ENCODE peak calls at places on chromosomes 4 and X, in ten cellular contexts. L, S, I, E, Z, A, P, Y, D and G are unnamed samples.

GRCh38 chr4:28287837-28288236 is 1427.2 kb downstream of the STIM2 start:
- DNase-seq in S (no peak), Z (peak), A (no peak), E (peak), I (peak), L (no peak), P (no peak), D (peak), Y (no peak), G (peak)

GRCh38 chr4:151865327-151865726 is 104.5 kb upstream of the GATB start:
- DNase-seq in D (no peak), I (no peak), S (no peak), P (no peak), E (no peak), L (peak), Y (no peak), A (peak), Z (no peak), G (peak)

GRCh38 chr4:108360857-108361820 is 192.4 kb upstream of the LEF1 start:
- DNase-seq in P (no peak), I (peak), Y (no peak), A (no peak), E (peak), Z (peak), L (no peak), D (peak), S (peak), G (no peak)

GRCh38 chr4:76212851-76213414 is 691 bp downstream of the SCARB2 start:
- DNase-seq in S (no peak), P (no peak), Z (peak), D (peak), L (no peak), E (peak), I (peak), A (no peak), Y (no peak), G (no peak)

GRCh38 chrX:4572652-4573051 is 859.2 kb upstream of the PRKX start:
- DNase-seq in Y (no peak), S (no peak), Z (no peak), A (no peak), D (no peak), P (no peak), L (no peak), E (no peak), I (no peak), G (no peak)

GRCh38 chr4:104641427-104641826 is 146.7 kb upstream of the CXXC4 start:
- DNase-seq in E (no peak), P (no peak), Z (no peak), I (no peak), Y (no peak), D (no peak), L (no peak), S (peak), A (no peak), G (no peak)

GRCh38 chrX:152989292-152989658 is 4.6 kb downstream of the PNMA5 start:
- DNase-seq in P (no peak), A (no peak), I (peak), D (peak), Z (peak), Y (peak), S (no peak), L (no peak), E (no peak), G (no peak)

GRCh38 chrX:70026851-70027200 is 22.9 kb downstream of the AWAT2 start:
- DNase-seq in P (no peak), E (no peak), S (no peak), A (no peak), D (no peak), Y (no peak), I (no peak), Z (no peak), L (no peak), G (no peak)

GRCh38 chr4:6225469-6225868 is 25.1 kb upstream of the JAKMIP1 start:
- DNase-seq in Y (no peak), E (peak), P (peak), A (no peak), I (peak), L (no peak), S (peak), D (peak), Z (no peak), G (no peak)

GRCh38 chr4:186657766-186658165 is 65.9 kb downstream of the FAT1 start:
- DNase-seq in S (no peak), L (no peak), Y (no peak), E (peak), A (no peak), D (peak), Z (no peak), P (no peak), I (peak), G (no peak)

GRCh38 chr4:6680372-6681034 is 13.2 kb upstream of the S100P start:
- DNase-seq in L (no peak), P (no peak), A (no peak), I (no peak), Z (no peak), Y (no peak), S (no peak), D (no peak), E (no peak), G (no peak)

GRCh38 chr4:80143305-80143679 is 54.0 kb upstream of the PRDM8 start:
- DNase-seq in L (no peak), A (no peak), I (no peak), Y (no peak), Z (no peak), P (no peak), S (no peak), E (no peak), D (no peak), G (no peak)

GRCh38 chrX:1581132-1581531 is 10.3 kb upstream of the AKAP17A start:
- DNase-seq in Z (no peak), D (no peak), A (no peak), I (peak), L (no peak), Y (peak), S (peak), E (peak), P (no peak), G (no peak)

DNA sequence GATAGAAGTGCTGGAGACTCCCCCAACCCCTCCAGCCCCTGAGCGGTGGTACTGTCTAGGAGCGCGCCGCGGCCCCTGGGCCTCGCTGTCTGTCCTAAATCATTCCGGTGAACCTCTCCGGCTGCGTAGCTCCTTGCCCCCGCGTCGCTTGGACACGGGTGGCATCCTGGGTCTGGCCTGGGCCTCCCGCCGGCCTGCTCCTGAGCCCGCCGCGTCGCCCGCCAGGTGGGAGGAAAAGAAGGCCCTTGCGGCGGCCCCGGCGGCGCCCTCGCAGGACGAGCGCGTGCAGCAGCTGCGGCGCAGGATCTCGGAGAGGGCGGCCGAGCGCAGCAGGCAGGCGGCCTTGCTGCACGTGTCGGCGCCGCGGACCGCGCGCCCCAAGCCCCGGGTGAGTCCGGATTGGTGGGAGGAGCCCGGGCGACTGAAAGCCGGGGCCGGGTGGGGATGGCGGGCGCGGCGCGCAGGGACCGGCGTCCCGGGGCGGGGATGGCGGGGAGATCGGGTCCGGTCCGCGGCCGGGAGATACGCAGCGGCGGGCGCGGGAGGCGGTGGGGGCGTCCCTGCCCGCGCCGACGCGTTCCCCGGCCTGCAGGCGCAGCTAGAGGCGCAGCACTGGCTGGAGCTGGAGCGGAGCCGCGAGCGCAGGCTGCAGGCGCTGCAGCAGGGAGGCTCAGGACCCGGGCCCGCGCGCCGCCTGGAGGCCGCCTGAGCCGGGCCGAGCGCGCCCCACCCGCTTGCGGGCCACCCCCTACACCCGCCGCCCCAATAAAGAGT is 6.5 kb upstream of the RNF4 start:
- DNase-seq in P (peak), Z (peak), E (peak), I (peak), L (peak), A (peak), D (peak), S (peak), Y (peak), G (peak)
- TF ChIP-seq CTCF in P (peak), Z (no peak), E (peak), I (no peak), L (peak), A (peak), D (peak), S (no peak), Y (peak), G (peak)

GRCh38 chr4:93317571-93317970 is 511.0 kb upstream of the ATOH1 start:
- DNase-seq in E (peak), S (no peak), I (no peak), L (no peak), D (no peak), Y (no peak), P (no peak), Z (no peak), A (no peak), G (no peak)

GRCh38 chr4:93319011-93319410 is 509.5 kb upstream of the ATOH1 start:
- DNase-seq in I (no peak), L (no peak), S (no peak), A (no peak), E (peak), P (no peak), Y (no peak), D (no peak), Z (no peak), G (no peak)

GRCh38 chr4:93312299-93312698 is 516.3 kb upstream of the ATOH1 start:
- DNase-seq in Z (no peak), A (no peak), S (no peak), L (no peak), I (no peak), E (no peak), P (no peak), Y (no peak), D (no peak), G (no peak)

GRCh38 chr4:93313207-93313606 is 515.3 kb upstream of the ATOH1 start:
- DNase-seq in I (no peak), Y (no peak), A (no peak), L (no peak), P (no peak), Z (no peak), D (no peak), E (peak), S (no peak), G (no peak)

DNA sequence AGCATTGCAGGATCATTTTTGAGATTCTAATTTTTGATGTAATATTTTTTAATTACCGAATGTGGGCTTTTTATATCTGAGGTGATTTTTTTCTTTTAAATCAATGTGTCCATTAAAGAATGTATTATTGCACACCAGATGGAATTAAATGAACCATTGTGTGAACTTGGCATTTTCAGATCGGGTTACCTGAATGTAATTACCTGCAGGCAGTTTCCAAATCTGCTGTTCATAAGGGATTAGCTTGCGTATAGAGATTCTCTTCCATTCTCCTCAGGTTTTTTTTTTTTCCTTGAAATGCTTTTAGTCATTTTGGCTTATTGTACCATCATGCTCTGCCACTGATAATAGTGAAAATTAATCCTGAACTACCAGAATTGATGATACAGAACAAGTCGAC is 511.5 kb upstream of the ATOH1 start:
- DNase-seq in S (no peak), P (no peak), I (no peak), Z (no peak), L (no peak), D (no peak), Y (no peak), A (no peak), E (no peak), G (no peak)
- TF ChIP-seq CTCF in S (no peak), P (no peak), I (no peak), Z (no peak), L (no peak), D (no peak), Y (no peak), A (no peak), E (no peak), G (no peak)

GRCh38 chr4:124104101-124104500 is 608.4 kb downstream of the ANKRD50 start:
- DNase-seq in Z (no peak), S (no peak), L (no peak), Y (no peak), A (no peak), E (peak), I (no peak), P (no peak), D (no peak), G (no peak)

GRCh38 chr4:124104628-124105027 is 607.9 kb downstream of the ANKRD50 start:
- DNase-seq in S (no peak), P (no peak), Z (no peak), I (no peak), D (no peak), L (no peak), A (no peak), Y (no peak), E (peak), G (no peak)

GRCh38 chr4:124105212-124105611 is 607.3 kb downstream of the ANKRD50 start:
- DNase-seq in D (peak), P (no peak), I (peak), E (peak), Z (peak), L (no peak), Y (no peak), A (no peak), S (no peak), G (no peak)
- TF ChIP-seq CTCF in D (no peak), P (no peak), I (no peak), E (no peak), Z (no peak), L (no peak), Y (no peak), A (no peak), S (no peak), G (no peak)

DNA sequence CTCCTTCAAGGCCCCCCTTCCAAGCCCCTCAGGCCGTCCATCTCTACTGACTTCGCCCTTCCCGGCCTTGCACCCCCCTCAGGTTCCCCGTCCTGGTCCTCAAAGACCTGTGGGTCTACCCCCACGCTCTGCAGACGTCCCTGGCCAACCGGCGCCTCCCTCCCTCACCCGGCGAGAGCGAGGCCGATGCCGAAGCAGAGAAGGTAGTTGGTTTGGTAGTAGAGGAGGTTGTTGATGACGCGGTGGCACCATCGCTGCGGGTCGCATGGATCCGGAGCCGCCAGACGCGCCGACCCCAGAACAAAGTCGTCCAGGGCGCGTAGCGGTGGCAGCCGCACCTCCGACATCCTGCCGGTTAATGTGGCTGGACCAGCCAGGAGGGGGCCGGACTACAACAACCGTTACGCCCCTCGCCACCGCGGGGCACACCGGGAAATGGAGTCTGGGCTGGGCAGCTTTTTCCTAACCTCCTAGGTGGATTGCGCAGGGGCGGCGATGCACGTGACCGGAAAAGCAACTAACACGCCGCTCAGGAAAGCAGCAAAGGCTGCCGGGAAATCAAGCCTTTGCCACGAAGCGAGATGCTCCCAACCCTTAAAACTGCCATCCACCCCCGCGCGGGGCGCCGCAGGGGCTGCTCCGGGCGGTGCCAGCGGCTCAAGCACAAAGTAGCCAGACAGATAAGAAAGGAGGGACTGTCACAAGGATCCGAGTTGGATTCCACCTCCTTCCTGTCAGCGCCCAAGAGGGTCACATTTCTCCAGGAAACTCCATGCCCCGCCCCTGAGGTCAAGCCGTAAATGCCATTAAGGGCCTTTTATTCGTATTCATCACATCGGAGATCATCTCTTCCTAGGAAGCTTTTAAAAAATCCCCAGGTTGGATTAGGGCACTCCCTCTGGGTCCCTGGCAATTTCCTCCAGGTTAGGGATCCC is at the start of gene PRAF2:
- DNase-seq in Y (peak), S (peak), D (peak), Z (peak), A (peak), L (peak), E (peak), P (peak), I (peak), G (peak)
- TF ChIP-seq CTCF in Y (no peak), S (no peak), D (no peak), Z (no peak), A (peak), L (no peak), E (no peak), P (no peak), I (no peak), G (no peak)

GRCh38 chr4:183758735-183759447 is 99.8 kb downstream of the TRAPPC11 start:
- DNase-seq in L (no peak), I (no peak), Z (no peak), Y (no peak), D (no peak), P (no peak), S (no peak), E (no peak), A (no peak), G (no peak)

GRCh38 chr4:183760326-183760725 is 101.2 kb downstream of the TRAPPC11 start:
- DNase-seq in Z (no peak), A (no peak), E (no peak), L (no peak), I (no peak), S (no peak), D (no peak), P (no peak), Y (no peak), G (no peak)

GRCh38 chr4:183757105-183757504 is 98.0 kb downstream of the TRAPPC11 start:
- DNase-seq in I (no peak), D (no peak), S (no peak), E (peak), L (no peak), Y (no peak), P (no peak), Z (no peak), A (no peak), G (no peak)

DNA sequence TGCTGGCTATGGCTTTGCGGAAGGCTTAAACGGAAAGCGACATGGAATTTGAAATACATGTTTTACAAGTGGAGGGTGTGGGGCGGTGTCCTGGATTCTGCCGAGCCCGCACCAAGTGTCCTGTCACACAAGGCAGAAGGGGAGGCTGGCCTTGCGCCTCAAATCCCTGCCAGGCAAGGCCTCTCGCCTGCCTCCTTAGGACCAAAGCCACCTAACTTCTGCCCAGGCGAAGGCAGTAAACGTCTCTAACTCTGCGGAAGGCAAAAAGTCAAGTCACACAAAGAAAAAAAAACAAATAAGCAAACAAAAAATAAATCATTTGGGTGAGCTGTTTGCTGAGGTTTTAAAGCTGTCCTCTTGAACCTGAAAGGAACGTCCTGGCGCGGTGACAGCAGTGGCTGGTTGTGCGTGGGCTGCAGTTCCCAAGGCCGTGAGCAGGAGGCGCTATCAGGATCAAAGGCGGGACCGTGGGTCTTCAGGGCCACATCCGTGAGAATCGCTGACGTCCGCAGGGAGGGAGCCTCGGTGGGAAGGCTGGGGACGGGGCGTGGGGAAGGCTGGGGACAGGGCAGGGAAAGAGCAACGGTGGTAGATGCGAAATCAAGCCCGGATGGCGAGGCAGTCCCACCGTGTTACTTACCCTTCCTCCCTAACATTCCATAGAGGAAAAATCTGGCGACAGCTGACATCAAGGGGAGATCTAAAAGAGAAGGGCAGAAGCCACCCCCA is 99.1 kb downstream of the TRAPPC11 start:
- DNase-seq in P (peak), S (peak), E (no peak), Y (no peak), Z (no peak), I (peak), A (no peak), L (no peak), D (peak), G (peak)
- TF ChIP-seq CTCF in P (peak), S (peak), E (peak), Y (no peak), Z (peak), I (peak), A (no peak), L (no peak), D (peak), G (no peak)

DNA sequence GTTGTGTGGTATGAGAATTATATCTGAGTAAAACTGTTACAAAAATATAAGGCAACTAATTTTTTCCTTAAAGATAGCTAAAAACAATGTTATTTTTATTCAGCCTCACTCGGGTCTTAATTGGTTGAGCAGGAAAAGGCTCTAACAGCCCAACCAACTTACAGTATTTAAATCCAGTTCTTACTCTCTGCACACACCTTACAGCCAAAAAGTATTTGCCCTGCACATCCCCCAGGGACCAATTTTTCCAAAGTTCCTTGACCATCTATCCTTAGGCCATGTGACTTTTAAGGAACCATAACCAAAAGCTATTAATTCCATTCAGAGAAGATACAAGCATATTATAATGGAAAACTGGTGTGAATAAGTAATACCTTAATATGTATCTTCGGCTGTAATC is 1.2 kb upstream of the THAP9 start:
- DNase-seq in A (no peak), I (peak), L (no peak), P (no peak), D (peak), Y (no peak), S (no peak), Z (no peak), E (peak), G (no peak)
- TF ChIP-seq CTCF in A (no peak), I (no peak), L (no peak), P (no peak), D (no peak), Y (no peak), S (no peak), Z (no peak), E (no peak), G (no peak)

DNA sequence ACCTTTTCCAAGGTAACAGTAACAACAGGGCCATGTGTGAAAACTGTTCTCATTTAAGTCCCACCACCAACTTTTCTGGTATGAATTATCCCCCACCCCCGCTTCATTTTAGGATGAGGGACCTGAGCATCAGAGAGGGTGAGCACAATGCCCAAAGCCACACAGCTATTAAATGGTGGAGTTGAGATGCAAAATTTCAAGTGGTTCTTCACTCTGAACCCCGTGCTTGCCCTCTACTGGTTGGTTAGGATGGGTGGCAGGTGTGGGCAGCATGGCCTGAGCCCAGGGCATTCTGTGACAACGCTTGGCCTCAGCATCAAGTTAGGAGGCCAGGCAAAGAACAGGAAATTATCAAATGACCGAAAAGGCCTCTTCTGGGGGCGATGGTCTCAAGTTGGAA is 33.5 kb downstream of the MED28 start:
- DNase-seq in P (no peak), A (no peak), E (no peak), Z (no peak), I (no peak), D (no peak), S (no peak), L (no peak), Y (no peak), G (no peak)
- TF ChIP-seq CTCF in P (no peak), A (no peak), E (no peak), Z (no peak), I (peak), D (no peak), S (no peak), L (no peak), Y (no peak), G (no peak)